ENCODE peak calls at places on chromosomes 5 and 9, in seven cellular contexts. Q, A, D, C, N, J and U are unnamed samples.

GRCh38 chr9:109473329-109473728 is 24.8 kb downstream of the PTPN3 start:
- DNase-seq in D (no peak), J (peak; percentile 93), N (no peak), A (no peak), Q (no peak), C (no peak), U (no peak)

GRCh38 chr5:123012321-123012720 is 24.2 kb downstream of the PPIC start:
- DNase-seq in C (no peak), A (no peak), N (no peak), J (no peak), D (no peak), Q (no peak), U (no peak)

GRCh38 chr5:126732716-126733115 is 44.2 kb upstream of the LMNB1 start:
- DNase-seq in J (peak; percentile 30), N (no peak), C (no peak), D (peak; percentile 63), Q (no peak), A (no peak), U (no peak)

GRCh38 chr9:88056876-88057275 is 81.4 kb downstream of the SPATA31C2 start:
- DNase-seq in Q (peak; percentile 58), C (no peak), A (no peak), J (peak; percentile 88), D (peak; percentile 24), N (peak; percentile 39), U (no peak)

GRCh38 chr5:19928556-19929421 is 59.2 kb downstream of the CDH18 start:
- DNase-seq in D (peak; percentile 29), A (no peak), Q (peak; percentile 92), N (peak; percentile 93), C (no peak), J (peak; percentile 43), U (no peak)

GRCh38 chr5:96297290-96297689 is 135.8 kb downstream of the PCSK1 start:
- DNase-seq in N (peak; percentile 98), A (no peak), J (peak; percentile 58), Q (peak; percentile 98), D (peak; percentile 40), C (no peak), U (no peak)

GRCh38 chr9:2466703-2467102 is 154.9 kb upstream of the VLDLR start:
- DNase-seq in N (no peak), J (peak; percentile 61), Q (no peak), A (no peak), C (no peak), D (no peak), U (no peak)

GRCh38 chr5:128305341-128305740 is 221.8 kb downstream of the SLC12A2 start:
- DNase-seq in J (peak; percentile 97), N (no peak), Q (peak; percentile 7), C (no peak), A (no peak), D (no peak), U (no peak)

GRCh38 chr5:65771266-65771665 is 49.3 kb downstream of the NLN start:
- DNase-seq in D (no peak), N (no peak), Q (no peak), A (no peak), C (no peak), J (no peak), U (no peak)

GRCh38 chr9:70177121-70177520 is 81.7 kb upstream of the SMC5 start:
- DNase-seq in D (no peak), N (peak; percentile 58), C (no peak), Q (peak; percentile 39), A (no peak), J (no peak), U (no peak)

GRCh38 chr5:137613554-137614265 is 114.6 kb upstream of the SPOCK1 start:
- DNase-seq in Q (peak; percentile 23), C (no peak), N (no peak), A (no peak), D (no peak), J (peak; percentile 13), U (no peak)

GRCh38 chr5:5419291-5420210 is 2.9 kb upstream of the ICE1 start:
- DNase-seq in N (peak; percentile 80), Q (peak; percentile 92), J (peak; percentile 61), A (peak; percentile 46), C (no peak), D (peak; percentile 66), U (peak; percentile 27)

GRCh38 chr5:140181002-140181483 is 6.1 kb downstream of the CYSTM1 start:
- DNase-seq in N (no peak), A (no peak), J (no peak), D (no peak), C (no peak), Q (no peak), U (no peak)

GRCh38 chr5:122985006-122985700 is 51.4 kb downstream of the PPIC start:
- DNase-seq in D (no peak), A (no peak), J (no peak), Q (peak; percentile 14), N (peak; percentile 5), C (no peak), U (no peak)

GRCh38 chr5:133706732-133707430 is 94.5 kb upstream of the FSTL4 start:
- DNase-seq in J (no peak), N (no peak), Q (no peak), A (peak; percentile 11), C (no peak), D (no peak), U (no peak)

GRCh38 chr5:54415896-54416640 is 39.4 kb upstream of the HSPB3 start:
- DNase-seq in J (peak; percentile 86), D (peak; percentile 81), C (no peak), Q (peak; percentile 42), N (no peak), A (no peak), U (no peak)

GRCh38 chr5:136202800-136203199 is 9.8 kb upstream of the SMIM32 start:
- DNase-seq in D (peak; percentile 73), Q (no peak), C (peak; percentile 76), N (no peak), A (peak; percentile 91), J (no peak), U (peak; percentile 42)

GRCh38 chr5:148909001-148909400 is 82.6 kb downstream of the ADRB2 start:
- DNase-seq in Q (peak; percentile 87), J (peak; percentile 25), C (no peak), A (no peak), D (no peak), N (peak; percentile 75), U (no peak)

GRCh38 chr5:177362871-177363507 is 5.3 kb downstream of the RGS14 start:
- DNase-seq in A (peak; percentile 83), D (peak; percentile 67), J (peak; percentile 43), C (peak; percentile 89), N (peak; percentile 49), Q (no peak), U (peak; percentile 55)

GRCh38 chr5:89988998-89989690 is 420.4 kb downstream of the CETN3 start:
- DNase-seq in J (no peak), Q (no peak), C (no peak), A (no peak), D (no peak), N (peak; percentile 36), U (no peak)

DNA sequence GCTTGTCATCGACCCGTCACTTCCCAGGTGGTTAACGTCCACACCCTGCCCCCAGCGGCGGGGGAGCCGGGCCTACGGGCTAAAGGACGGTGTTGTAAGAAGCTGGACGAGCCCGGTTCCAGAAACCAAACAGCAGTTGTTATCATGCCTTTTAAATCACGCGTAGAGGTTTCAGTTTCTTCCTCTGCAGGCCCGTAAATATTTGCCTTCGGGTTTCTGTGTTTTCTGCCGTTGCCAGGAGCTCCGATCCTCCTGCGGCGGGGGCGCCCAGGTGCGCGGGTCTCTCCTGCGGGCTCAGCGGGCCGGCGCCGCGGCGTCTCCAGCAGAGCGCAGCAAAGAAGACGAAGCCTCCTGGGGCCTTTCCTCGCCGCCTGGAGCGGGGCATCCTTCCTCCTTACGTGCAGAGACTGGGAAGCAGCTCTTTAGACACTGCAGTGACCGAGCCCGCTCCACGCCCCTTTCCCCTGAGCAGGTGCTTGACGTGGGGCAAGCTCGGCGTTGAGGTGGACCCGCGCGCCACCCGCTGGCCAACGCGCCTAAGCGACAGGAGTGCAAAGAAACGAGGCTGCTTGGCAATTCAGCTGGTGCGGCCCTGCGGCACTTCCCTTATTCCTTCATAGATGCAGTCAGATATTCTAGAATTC is 21.8 kb upstream of the TTC1 start:
- DNase-seq in A (peak; percentile 89), J (peak; percentile 95), C (peak; percentile 89), Q (peak; percentile 58), D (peak; percentile 82), N (peak; percentile 58), U (peak; percentile 57)
- H3K27ac ChIP-seq in A (no peak overlapping the region), J (no peak overlapping the region), C (no peak overlapping the region), Q (no peak overlapping the region), D (no peak overlapping the region), N (no peak overlapping the region), U (no peak overlapping the region)

GRCh38 chr5:56683733-56684132 is 131.6 kb upstream of the MAP3K1 start:
- DNase-seq in A (no peak), J (no peak), C (no peak), D (no peak), N (no peak), Q (no peak), U (no peak)

GRCh38 chr5:56683281-56683680 is 132.1 kb upstream of the MAP3K1 start:
- DNase-seq in C (no peak), N (no peak), Q (no peak), D (no peak), A (no peak), J (no peak), U (no peak)

GRCh38 chr5:56681346-56681745 is 134.0 kb upstream of the MAP3K1 start:
- DNase-seq in Q (peak; percentile 43), A (no peak), N (no peak), J (no peak), C (no peak), D (no peak), U (no peak)

GRCh38 chr5:56677693-56678092 is 137.7 kb upstream of the MAP3K1 start:
- DNase-seq in Q (no peak), C (no peak), J (no peak), N (no peak), A (no peak), D (no peak), U (no peak)

GRCh38 chr5:56680731-56681130 is 134.6 kb upstream of the MAP3K1 start:
- DNase-seq in N (no peak), Q (no peak), A (no peak), J (peak; percentile 96), D (no peak), C (no peak), U (no peak)
- H2BK5ac ChIP-seq in N (no peak overlapping the region), Q (no peak overlapping the region), A (no peak overlapping the region), J (no peak overlapping the region), D (no peak overlapping the region), C (no peak overlapping the region), U (no peak overlapping the region)

DNA sequence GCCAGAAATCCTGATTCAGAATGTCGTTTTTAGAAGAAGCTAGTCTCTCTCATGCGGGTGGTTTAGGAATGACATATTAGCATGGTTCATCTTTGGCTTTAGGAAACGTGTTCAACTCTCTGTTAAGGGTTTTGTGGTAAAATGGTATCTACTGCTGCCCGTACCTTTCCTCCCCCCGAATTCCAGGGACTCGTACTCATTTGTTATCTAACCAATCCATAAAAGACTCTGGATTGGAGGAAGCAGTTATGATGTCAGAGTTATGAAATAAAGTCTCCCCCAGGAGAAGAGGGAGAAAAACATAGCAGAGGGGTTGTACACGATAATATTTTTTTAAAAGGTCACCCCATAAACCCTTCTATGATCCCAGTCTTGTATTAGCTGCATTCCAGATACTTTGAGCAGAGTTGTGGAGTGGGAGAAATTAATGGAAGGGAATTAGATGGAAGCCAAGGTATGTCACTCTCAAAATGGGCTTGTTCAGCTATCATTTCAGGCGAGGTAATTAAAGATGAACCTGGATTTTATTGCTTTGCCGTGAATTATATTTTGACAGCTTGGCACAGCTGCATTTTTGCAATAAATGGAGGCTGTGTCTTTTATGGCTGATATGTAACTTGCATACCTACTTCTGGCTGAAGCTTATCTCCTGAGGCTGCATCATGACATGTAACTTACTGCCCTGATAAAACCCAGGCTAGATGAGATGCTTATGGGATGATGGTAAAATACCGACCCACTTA is 31.3 kb downstream of the RAI14 start:
- DNase-seq in J (peak; percentile 95), C (no peak), D (no peak), N (peak; percentile 67), Q (peak; percentile 90), A (no peak), U (no peak)
- H3K27ac ChIP-seq in J (peak overlapping the region; percentile 70), C (no peak overlapping the region), D (no peak overlapping the region), N (peak overlapping the region; percentile 95), Q (peak overlapping the region; percentile 11), A (no peak overlapping the region), U (no peak overlapping the region)

GRCh38 chr5:95296291-95296690 is 11.4 kb upstream of the MCTP1 start:
- DNase-seq in D (peak; percentile 10), J (no peak), C (no peak), Q (no peak), N (no peak), A (no peak), U (no peak)
- H2BK5ac ChIP-seq in D (no peak overlapping the region), J (no peak overlapping the region), C (no peak overlapping the region), Q (no peak overlapping the region), N (no peak overlapping the region), A (no peak overlapping the region), U (no peak overlapping the region)